ENCODE peak calls at places on chromosomes 12 and 14, in four cellular contexts. One of them, this sample, is unnamed.

GRCh38 chr14:34398024-34398423 is 64.0 kb downstream of the SPTSSA start:
- DNase-seq in CD8-positive, alpha-beta memory T cell: no peak
- DNase-seq in T-helper 2 cell: no peak
- DNase-seq in nephron progenitor cell: no peak
- DNase-seq in this sample: no peak

GRCh38 chr14:93269341-93270068 is 62.4 kb downstream of the UBR7 start:
- DNase-seq in CD8-positive, alpha-beta memory T cell: no peak
- DNase-seq in nephron progenitor cell: no peak
- DNase-seq in T-helper 2 cell: no peak
- DNase-seq in this sample: no peak

GRCh38 chr12:109863961-109864712 is 16.2 kb downstream of the GLTP start:
- DNase-seq in CD8-positive, alpha-beta memory T cell: no peak
- DNase-seq in nephron progenitor cell: no peak
- DNase-seq in T-helper 2 cell: no peak
- DNase-seq in this sample: no peak

GRCh38 chr12:45756666-45757065 is 27.2 kb downstream of the ARID2 start:
- DNase-seq in nephron progenitor cell: no peak
- DNase-seq in CD8-positive, alpha-beta memory T cell: no peak
- DNase-seq in T-helper 2 cell: no peak
- DNase-seq in this sample: peak; percentile 8

GRCh38 chr12:109833307-109834189 is at the start of gene TRPV4:
- DNase-seq in CD8-positive, alpha-beta memory T cell: no peak
- DNase-seq in nephron progenitor cell: peak; percentile 79
- DNase-seq in T-helper 2 cell: no peak
- DNase-seq in this sample: peak; percentile 41

GRCh38 chr12:105418821-105419291 is 88.4 kb downstream of the C12orf75 start:
- DNase-seq in nephron progenitor cell: no peak
- DNase-seq in T-helper 2 cell: no peak
- DNase-seq in CD8-positive, alpha-beta memory T cell: no peak
- DNase-seq in this sample: no peak

GRCh38 chr12:111121840-111122239 is 201.5 kb upstream of the MYL2 start:
- DNase-seq in CD8-positive, alpha-beta memory T cell: no peak
- DNase-seq in T-helper 2 cell: no peak
- DNase-seq in nephron progenitor cell: no peak
- DNase-seq in this sample: no peak

GRCh38 chr14:22856428-22856827 is 15.1 kb upstream of the LRP10 start:
- DNase-seq in CD8-positive, alpha-beta memory T cell: no peak
- DNase-seq in nephron progenitor cell: no peak
- DNase-seq in T-helper 2 cell: no peak
- DNase-seq in this sample: no peak

GRCh38 chr12:89064780-89065179 is 287.5 kb downstream of the DUSP6 start:
- DNase-seq in T-helper 2 cell: no peak
- DNase-seq in nephron progenitor cell: no peak
- DNase-seq in CD8-positive, alpha-beta memory T cell: no peak
- DNase-seq in this sample: peak; percentile 52

GRCh38 chr12:25482637-25483036 is 70.4 kb downstream of the LMNTD1 start:
- DNase-seq in CD8-positive, alpha-beta memory T cell: no peak
- DNase-seq in nephron progenitor cell: no peak
- DNase-seq in T-helper 2 cell: no peak
- DNase-seq in this sample: no peak

GRCh38 chr14:101926085-101926484 is 38.3 kb upstream of the DYNC1H1 start:
- DNase-seq in nephron progenitor cell: no peak
- DNase-seq in CD8-positive, alpha-beta memory T cell: no peak
- DNase-seq in T-helper 2 cell: no peak
- DNase-seq in this sample: no peak

GRCh38 chr12:60266381-60266852 is 670.6 kb downstream of the SLC16A7 start:
- DNase-seq in nephron progenitor cell: no peak
- DNase-seq in CD8-positive, alpha-beta memory T cell: no peak
- DNase-seq in T-helper 2 cell: no peak
- DNase-seq in this sample: no peak

GRCh38 chr14:97109234-97109633 is 312.1 kb downstream of the VRK1 start:
- DNase-seq in T-helper 2 cell: no peak
- DNase-seq in CD8-positive, alpha-beta memory T cell: no peak
- DNase-seq in nephron progenitor cell: no peak
- DNase-seq in this sample: no peak